ENCODE peak calls at places on chromosome 10, in five cellular contexts. T is naive thymus-derived CD8-positive, alpha-beta T cell; M is NCI-H1694 treated with DMSO at 0.1 percent for 48 hours; Z is stimulated activated CD8-positive, alpha-beta memory T cell treated with anti-CD3 and anti-CD28 coated beads, Interleukin-15, amount 100 ng/mL, for 24 hours; N is AG08395. F is an unnamed sample.

GRCh38 chr10:71290806-71291205 is 28.3 kb upstream of the SLC29A3 start:
- DNase-seq in T (no peak), M (no peak), Z (no peak), N (peak; percentile 42), F (no peak)

GRCh38 chr10:101066890-101067355 is 5.1 kb downstream of the KAZALD1 start:
- DNase-seq in T (no peak), M (no peak), Z (no peak), N (no peak), F (no peak)

GRCh38 chr10:110460111-110460809 is 37.4 kb upstream of the DUSP5 start:
- DNase-seq in T (no peak), M (peak; percentile 52), Z (no peak), N (no peak), F (peak; percentile 12)

GRCh38 chr10:73782749-73783085 is 869 bp downstream of the CHCHD1 start:
- DNase-seq in T (no peak), M (no peak), Z (no peak), N (no peak), F (no peak)

GRCh38 chr10:22335204-22335956 is 9.9 kb upstream of the SPAG6 start:
- DNase-seq in T (peak; percentile 50), M (no peak), Z (no peak), N (peak; percentile 66), F (no peak)

GRCh38 chr10:89283988-89284475 is 17.8 kb upstream of the IFIT2 start:
- DNase-seq in T (no peak), M (no peak), Z (no peak), N (peak; percentile 80), F (peak; percentile 48)

GRCh38 chr10:3537518-3537917 is 247.5 kb downstream of the KLF6 start:
- DNase-seq in T (no peak), M (no peak), Z (no peak), N (no peak), F (no peak)

GRCh38 chr10:21523557-21524008 is 1.9 kb downstream of the SKIDA1 start:
- DNase-seq in T (no peak), M (peak; percentile 67), Z (no peak), N (no peak), F (no peak)

GRCh38 chr10:72257051-72257892 is 16.5 kb upstream of the DDIT4 start:
- DNase-seq in T (no peak), M (no peak), Z (no peak), N (no peak), F (no peak)